ENCODE peak calls at places on chromosome 10, in eight cellular contexts. P is nephron progenitor cell; K is neural progenitor cell; S is islet precursor cell; U is pons; V is H7; B is ovary; L is activated CD4-positive, alpha-beta T cell treated with anti-CD3 and anti-CD28 coated beads, Interleukin-2, amount 50 U/mL, for 1 hour. W is an unnamed sample.

GRCh38 chr10:12902135-12902572 is 99.4 kb downstream of the CCDC3 start:
- DNase-seq in K (peak; percentile 89), V (peak; percentile 87), B (peak; percentile 56), U (peak; percentile 53), L (peak; percentile 39), P (peak; percentile 75), S (peak; percentile 68), W (peak; percentile 21)

GRCh38 chr10:119658274-119658673 is 7.1 kb downstream of the BAG3 start:
- DNase-seq in S (peak; percentile 95), U (peak; percentile 51), B (peak; percentile 86), L (no peak), P (peak; percentile 42), V (peak; percentile 62), K (peak; percentile 36), W (no peak)

GRCh38 chr10:16518822-16519221 is 2.9 kb downstream of the C1QL3 start:
- DNase-seq in P (no peak), K (no peak), S (no peak), B (no peak), U (no peak), L (no peak), V (peak; percentile 23), W (no peak)

GRCh38 chr10:10438335-10439123 is 579.1 kb upstream of the CELF2 start:
- DNase-seq in K (no peak), B (no peak), V (no peak), L (no peak), U (peak; percentile 11), S (no peak), P (no peak), W (no peak)

GRCh38 chr10:101123085-101123814 is 7.8 kb upstream of the TLX1 start:
- DNase-seq in V (peak; percentile 81), P (no peak), K (peak; percentile 75), S (no peak), L (no peak), B (no peak), U (no peak), W (no peak)

GRCh38 chr10:98172073-98172472 is 37.6 kb downstream of the R3HCC1L start:
- DNase-seq in B (no peak), U (peak; percentile 12), L (no peak), S (no peak), V (no peak), K (no peak), P (no peak), W (no peak)

GRCh38 chr10:74178042-74178791 is 27.2 kb downstream of the ADK start:
- DNase-seq in L (no peak), B (no peak), V (no peak), U (no peak), S (no peak), P (no peak), K (no peak), W (no peak)

GRCh38 chr10:80473692-80474596 is 19.8 kb downstream of the TSPAN14 start:
- DNase-seq in U (no peak), L (no peak), B (no peak), V (peak; percentile 53), K (no peak), P (no peak), S (peak; percentile 74), W (no peak)

GRCh38 chr10:69382382-69383117 is 34.2 kb downstream of the TACR2 start:
- DNase-seq in U (no peak), K (no peak), V (no peak), B (no peak), P (no peak), L (no peak), S (no peak), W (no peak)

GRCh38 chr10:19629559-19629958 is 186.7 kb upstream of the PLXDC2 start:
- DNase-seq in S (peak; percentile 54), P (peak; percentile 4), U (peak; percentile 84), B (peak; percentile 67), K (peak; percentile 85), V (peak; percentile 8), L (no peak), W (peak; percentile 72)

GRCh38 chr10:6382081-6382480 is 179.3 kb downstream of the PFKFB3 start:
- DNase-seq in L (peak; percentile 30), B (no peak), S (no peak), V (no peak), U (peak; percentile 89), K (no peak), P (no peak), W (peak; percentile 69)

GRCh38 chr10:79472449-79472848 is 27.0 kb upstream of the ZCCHC24 start:
- DNase-seq in B (no peak), U (no peak), P (no peak), V (no peak), L (no peak), K (no peak), S (no peak), W (no peak)

GRCh38 chr10:4623757-4624420 is 202.1 kb upstream of the AKR1E2 start:
- DNase-seq in P (no peak), S (no peak), V (no peak), U (no peak), B (no peak), K (no peak), L (no peak), W (no peak)

GRCh38 chr10:109587366-109587765 is 335.9 kb downstream of the XPNPEP1 start:
- DNase-seq in S (no peak), B (no peak), L (no peak), V (no peak), P (no peak), K (no peak), U (peak; percentile 24), W (no peak)

GRCh38 chr10:71246591-71247143 is 34.3 kb downstream of the UNC5B start:
- DNase-seq in K (no peak), U (no peak), P (no peak), B (no peak), V (no peak), S (peak; percentile 92), L (no peak), W (no peak)

GRCh38 chr10:74683621-74684114 is 142.7 kb upstream of the KAT6B start:
- DNase-seq in K (no peak), B (no peak), S (no peak), V (no peak), P (no peak), U (no peak), L (no peak), W (no peak)

GRCh38 chr10:103463456-103463855 is 4.8 kb upstream of the CALHM1 start:
- DNase-seq in L (no peak), P (no peak), V (no peak), B (no peak), S (no peak), U (no peak), K (no peak), W (no peak)

GRCh38 chr10:33091186-33091585 is 133.2 kb upstream of the ITGB1 start:
- DNase-seq in K (no peak), S (no peak), V (no peak), L (no peak), P (no peak), B (no peak), U (no peak), W (no peak)